ENCODE peak calls at places on chromosome 12, in four cellular contexts. I, Y, T and M are unnamed samples.

GRCh38 chr12:124032265-124032886 is 59.4 kb downstream of the ZNF664 start:
- DNase-seq in I (peak), Y (no peak), T (peak), M (peak)

GRCh38 chr12:97943359-97943758 is 480.8 kb downstream of the RMST start:
- DNase-seq in I (no peak), Y (no peak), T (no peak), M (no peak)

GRCh38 chr12:121530600-121531355 is 50.0 kb downstream of the KDM2B start:
- DNase-seq in I (no peak), T (peak), Y (no peak), M (peak)

GRCh38 chr12:40898505-40898904 is 206.3 kb downstream of the CNTN1 start:
- DNase-seq in T (no peak), I (no peak), Y (no peak), M (no peak)

GRCh38 chr12:109685574-109686447 is 27.8 kb upstream of the FAM222A start:
- DNase-seq in Y (no peak), T (peak), I (no peak), M (no peak)

GRCh38 chr12:132700212-132700913 is 10.3 kb upstream of the PGAM5 start:
- DNase-seq in I (peak), T (no peak), Y (peak), M (peak)

GRCh38 chr12:26010293-26010821 is 51.9 kb downstream of the RASSF8 start:
- DNase-seq in Y (no peak), I (no peak), T (no peak), M (no peak)

GRCh38 chr12:125246346-125246656 is 181.1 kb downstream of the AACS start:
- DNase-seq in I (no peak), T (no peak), Y (no peak), M (no peak)

GRCh38 chr12:62802981-62803380 is 132.0 kb downstream of the PPM1H start:
- DNase-seq in I (no peak), T (peak), Y (no peak), M (no peak)

GRCh38 chr12:49901026-49901425 is 2.7 kb downstream of the FAIM2 start:
- DNase-seq in T (no peak), I (no peak), Y (no peak), M (no peak)

GRCh38 chr12:124917135-124917840 is 2.8 kb upstream of the UBC start:
- DNase-seq in I (peak), T (peak), Y (peak), M (peak)

GRCh38 chr12:5432011-5432400 is at the start of gene NTF3:
- DNase-seq in Y (no peak), T (no peak), I (no peak), M (no peak)

GRCh38 chr12:70443274-70443673 is 77.2 kb downstream of the KCNMB4 start:
- DNase-seq in Y (no peak), I (no peak), T (no peak), M (no peak)

GRCh38 chr12:1630081-1630826 is 1.2 kb downstream of the WNT5B start:
- DNase-seq in I (no peak), T (no peak), Y (no peak), M (peak)

GRCh38 chr12:19694627-19695026 is 255.3 kb downstream of the AEBP2 start:
- DNase-seq in Y (no peak), I (no peak), T (no peak), M (no peak)

GRCh38 chr12:74349925-74350324 is 187.7 kb upstream of the ATXN7L3B start:
- DNase-seq in I (no peak), Y (no peak), T (no peak), M (no peak)

GRCh38 chr12:106080111-106080732 is 58.5 kb downstream of the NUAK1 start:
- DNase-seq in Y (no peak), T (no peak), I (no peak), M (no peak)

GRCh38 chr12:106956048-106956935 is 585 bp downstream of the TMEM263 start:
- DNase-seq in I (peak), Y (peak), T (peak), M (peak)

GRCh38 chr12:6551496-6552139 is 4.2 kb downstream of the IFFO1 start:
- DNase-seq in T (no peak), Y (no peak), I (no peak), M (no peak)

GRCh38 chr12:109760031-109760929 is 46.7 kb downstream of the FAM222A start:
- DNase-seq in T (no peak), I (peak), Y (no peak), M (no peak)

GRCh38 chr12:12918781-12919180 is 27.4 kb downstream of the GPRC5A start:
- DNase-seq in T (no peak), Y (no peak), I (no peak), M (no peak)

GRCh38 chr12:109723311-109723791 is 9.7 kb downstream of the FAM222A start:
- DNase-seq in T (no peak), Y (no peak), I (no peak), M (no peak)

GRCh38 chr12:80810874-80811273 is 94.2 kb downstream of the MYF5 start:
- DNase-seq in I (no peak), T (no peak), Y (no peak), M (no peak)

GRCh38 chr12:79454338-79454777 is 236.4 kb downstream of the PAWR start:
- DNase-seq in T (no peak), Y (no peak), I (peak), M (no peak)

GRCh38 chr12:119446459-119446858 is 111.9 kb downstream of the CCDC60 start:
- DNase-seq in Y (no peak), T (no peak), I (no peak), M (no peak)

GRCh38 chr12:113259499-113259953 is 38.3 kb downstream of the TPCN1 start:
- DNase-seq in Y (no peak), T (no peak), I (peak), M (no peak)
- TF ChIP-seq REST in Y (no peak), T (no peak), I (no peak), M (no peak)

GRCh38 chr12:64001439-64001838 is 156.9 kb downstream of the SRGAP1 start:
- DNase-seq in T (no peak), I (no peak), Y (no peak), M (no peak)
- TF ChIP-seq MYC in T (no peak), I (no peak), Y (no peak), M (no peak)

DNA sequence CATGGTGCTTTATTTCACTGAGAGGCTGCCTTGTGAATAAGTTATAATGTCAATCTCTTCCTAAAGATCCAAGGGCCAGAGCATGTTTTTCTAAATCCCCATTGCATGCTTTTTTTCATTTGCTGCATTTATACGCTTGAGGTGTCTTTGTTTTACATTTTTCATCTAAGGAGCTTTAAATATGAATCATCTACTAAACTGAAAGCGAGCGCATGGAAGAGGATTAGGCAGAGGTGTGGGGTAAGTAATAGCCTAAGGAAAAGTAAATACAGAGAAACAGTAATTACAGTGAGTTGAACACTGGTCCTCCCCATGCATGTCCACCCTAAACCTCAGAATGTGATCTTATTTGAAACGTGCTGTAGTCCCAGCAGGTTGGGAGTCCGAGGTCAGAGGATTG is 76.4 kb upstream of the METAP2 start:
- DNase-seq in I (no peak), Y (no peak), T (no peak), M (no peak)
- TF ChIP-seq CHD4 in I (no peak), Y (no peak), T (no peak), M (no peak)

DNA sequence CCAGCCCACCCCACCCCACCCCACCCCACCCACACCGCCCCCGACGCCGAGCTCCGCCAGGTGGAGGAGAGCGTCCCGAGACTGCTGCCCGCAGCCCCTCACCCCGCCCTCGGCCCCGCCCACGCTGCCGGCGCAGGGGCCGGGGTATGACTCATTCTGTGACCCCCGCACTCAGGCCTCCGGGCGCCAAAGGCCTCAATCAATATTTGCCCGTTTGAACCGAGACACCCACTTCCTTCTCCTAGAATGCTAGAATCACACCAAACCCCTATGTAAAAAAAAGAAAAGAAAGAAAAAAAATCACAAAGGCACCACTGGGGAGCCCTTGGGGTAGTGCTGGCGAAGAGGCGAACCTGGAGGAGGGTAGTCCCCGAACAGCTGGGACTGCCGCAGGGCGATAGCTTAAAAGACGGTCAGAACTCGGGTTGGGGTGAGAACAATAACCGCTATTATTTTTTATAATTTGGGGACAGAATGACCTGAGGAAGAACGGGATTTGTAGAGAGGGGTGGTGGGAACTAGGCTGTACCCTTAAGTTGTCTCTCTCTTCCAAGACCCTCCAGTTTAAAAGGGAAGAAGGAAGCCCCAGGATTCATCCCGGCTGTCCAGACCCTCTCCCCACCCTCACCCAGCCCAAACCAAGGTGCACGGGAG is 894 bp downstream of the KRT8 start:
- DNase-seq in Y (peak), T (peak), I (peak), M (peak)
- TF ChIP-seq REST in Y (no peak), T (no peak), I (no peak), M (peak)

DNA sequence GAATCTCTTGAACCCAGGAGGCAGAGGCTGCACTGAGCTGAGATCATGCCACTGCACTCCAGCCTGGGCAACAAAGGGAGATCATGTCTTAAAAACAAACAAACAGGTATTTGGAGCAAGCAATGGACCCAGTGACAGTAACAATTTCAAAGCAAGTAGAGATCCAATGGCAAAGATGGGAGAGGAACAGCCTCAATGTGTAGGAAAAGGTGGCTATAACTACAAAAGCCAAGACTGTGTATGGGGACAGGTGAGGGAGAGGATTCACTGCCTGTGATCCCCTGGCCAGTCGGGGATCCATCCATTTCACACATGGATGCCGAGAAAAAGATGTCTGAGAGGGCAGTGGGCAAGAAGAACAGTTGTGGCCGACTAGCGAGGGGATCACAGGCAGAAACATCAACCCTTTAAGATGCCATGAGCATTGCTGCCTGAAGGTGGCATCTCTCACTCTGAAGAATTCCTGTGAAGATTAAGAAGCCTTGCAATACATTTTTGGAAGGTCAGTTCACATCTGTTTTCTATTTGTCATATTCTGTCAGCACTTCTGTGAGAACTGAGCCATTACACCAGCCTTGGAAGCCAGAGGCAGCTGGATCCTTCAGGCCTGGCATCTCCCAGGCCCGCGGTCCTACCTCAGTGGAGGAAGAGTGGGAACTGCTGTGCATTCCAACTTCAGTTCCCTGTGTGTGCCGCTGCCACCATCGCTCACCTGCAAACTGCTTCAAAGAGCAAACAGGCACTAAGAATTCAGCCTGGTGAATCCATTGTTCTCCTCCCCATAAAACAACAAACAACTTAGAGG is 54.5 kb upstream of the FRS2 start:
- DNase-seq in T (peak), Y (no peak), I (peak), M (peak)
- TF ChIP-seq MYC in T (no peak), Y (no peak), I (no peak), M (no peak)

GRCh38 chr12:58171914-58172313 is 230.5 kb downstream of the ATP23 start:
- DNase-seq in T (no peak), I (no peak), Y (no peak), M (no peak)
- TF ChIP-seq CHD4 in T (no peak), I (no peak), Y (no peak), M (no peak)

DNA sequence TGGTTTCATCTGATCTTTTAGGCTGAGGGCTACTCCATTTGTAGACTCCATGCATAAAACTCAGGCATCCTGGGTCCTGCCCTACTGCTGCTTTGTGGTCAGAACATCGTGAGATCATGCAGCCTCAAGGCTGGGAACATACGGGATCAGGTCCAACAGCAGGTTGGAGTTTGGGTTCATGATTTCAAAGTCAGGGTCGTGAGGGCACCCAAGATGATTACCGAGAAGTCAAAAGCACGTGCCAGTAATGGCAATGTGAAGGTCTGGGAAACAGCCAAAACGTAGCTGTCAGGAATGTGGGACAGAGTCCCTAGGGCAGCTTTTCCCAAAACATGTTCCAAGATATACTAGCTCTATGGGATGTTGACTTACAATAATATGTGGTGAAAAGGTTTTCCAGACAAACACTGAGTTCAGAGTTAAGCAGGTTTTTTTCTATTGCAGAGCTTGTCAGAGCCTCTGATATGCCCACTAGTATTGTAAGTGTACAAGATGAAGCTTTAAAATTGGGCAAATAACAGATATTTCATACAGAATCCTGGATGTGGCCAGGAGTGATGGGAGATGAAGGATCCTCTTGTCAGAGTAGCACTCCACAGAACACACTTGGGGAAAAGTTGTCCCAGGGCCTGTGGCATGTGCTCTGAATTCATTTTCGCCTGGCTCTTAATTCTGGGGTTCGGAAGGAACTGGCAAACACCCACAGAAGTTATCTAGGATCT is 130.2 kb upstream of the DNM1L start:
- DNase-seq in I (no peak), T (no peak), Y (no peak), M (no peak)
- TF ChIP-seq REST in I (no peak), T (no peak), Y (no peak), M (no peak)